ENCODE peak calls at places on chromosomes 11 and 22, in eight cellular contexts. A, W, G, D, M, Z, B and J are unnamed samples.

GRCh38 chr11:86486261-86487030 is 111.8 kb downstream of the CCDC81 start:
- DNase-seq in G (peak), M (no peak), W (no peak), A (no peak), B (no peak), Z (no peak), D (peak), J (no peak)

GRCh38 chr11:46465683-46466082 is 74.1 kb upstream of the CHRM4 start:
- DNase-seq in D (no peak), Z (no peak), G (no peak), M (no peak), B (no peak), A (no peak), W (no peak), J (no peak)

GRCh38 chr22:19822301-19823117 is 32.2 kb downstream of the GNB1L start:
- DNase-seq in W (no peak), D (no peak), B (no peak), M (peak), G (peak), A (no peak), Z (no peak), J (no peak)

GRCh38 chr11:9616042-9616640 is 42.7 kb downstream of the WEE1 start:
- DNase-seq in W (no peak), G (no peak), A (peak), M (no peak), D (no peak), Z (no peak), B (no peak), J (no peak)

GRCh38 chr22:47133263-47133662 is 370.8 kb downstream of the TBC1D22A start:
- DNase-seq in Z (no peak), M (no peak), B (no peak), D (no peak), A (no peak), G (no peak), W (no peak), J (no peak)

GRCh38 chr11:87425943-87426342 is 388.2 kb downstream of the TMEM135 start:
- DNase-seq in A (no peak), Z (no peak), D (no peak), W (no peak), M (no peak), G (no peak), B (no peak), J (no peak)

GRCh38 chr11:128587415-128587814 is at the start of gene ETS1:
- DNase-seq in G (no peak), B (no peak), M (no peak), A (peak), W (no peak), Z (peak), D (no peak), J (no peak)

GRCh38 chr11:104798794-104799193 is 99.5 kb downstream of the CASP12 start:
- DNase-seq in D (no peak), A (peak), G (no peak), W (no peak), B (no peak), M (no peak), Z (peak), J (no peak)

GRCh38 chr11:75450236-75450635 is 17.2 kb upstream of the KLHL35 start:
- DNase-seq in M (no peak), A (no peak), G (no peak), W (no peak), Z (no peak), D (no peak), B (no peak), J (no peak)

GRCh38 chr22:36745301-36745995 is 30.5 kb downstream of the IFT27 start:
- DNase-seq in D (no peak), G (no peak), W (no peak), Z (no peak), B (no peak), A (no peak), M (no peak), J (no peak)